ENCODE peak calls at places on chromosomes 11 and 22, in nine cellular contexts. Z is astrocyte of the spinal cord; R is globus pallidus; W is neuronal stem cell; M is suprapubic skin; T is EL; H is activated CD4-positive, alpha-beta T cell treated with anti-CD3 and anti-CD28 coated beads, Interleukin-2, amount 50 U/mL, for 1 hour; C is glutamatergic neuron; B is M059J. J is an unnamed sample.

GRCh38 chr11:122655527-122656072 is at the start of gene UBASH3B:
- DNase-seq in Z (peak), R (peak), W (peak), M (peak), T (peak), H (peak), C (peak), B (peak), J (no peak)

GRCh38 chr11:6611092-6612007 is 666 bp downstream of the TAF10 start:
- DNase-seq in Z (peak), R (no peak), W (no peak), M (peak), T (peak), H (peak), C (no peak), B (peak), J (no peak)

GRCh38 chr11:95920460-95921105 is 3.3 kb downstream of the MTMR2 start:
- DNase-seq in Z (no peak), R (no peak), W (no peak), M (no peak), T (no peak), H (no peak), C (no peak), B (no peak), J (no peak)

GRCh38 chr11:27912916-27913315 is 195.0 kb downstream of the KIF18A start:
- DNase-seq in Z (peak), R (no peak), W (no peak), M (no peak), T (peak), H (no peak), C (no peak), B (peak), J (no peak)

GRCh38 chr11:20873054-20873453 is 203.7 kb downstream of the NELL1 start:
- DNase-seq in Z (no peak), R (peak), W (peak), M (no peak), T (no peak), H (no peak), C (no peak), B (peak), J (no peak)

GRCh38 chr22:24703101-24703500 is 71.4 kb downstream of the PIWIL3 start:
- DNase-seq in Z (no peak), R (no peak), W (no peak), M (no peak), T (peak), H (no peak), C (no peak), B (no peak), J (no peak)

GRCh38 chr11:106161775-106162174 is 84.3 kb downstream of the AASDHPPT start:
- DNase-seq in Z (no peak), R (no peak), W (no peak), M (no peak), T (no peak), H (no peak), C (no peak), B (no peak), J (no peak)

GRCh38 chr22:24706050-24706449 is 68.5 kb downstream of the PIWIL3 start:
- DNase-seq in Z (no peak), R (no peak), W (no peak), M (no peak), T (no peak), H (no peak), C (peak), B (no peak), J (no peak)

GRCh38 chr11:66789097-66789890 is 53.9 kb upstream of the RCE1 start:
- DNase-seq in Z (no peak), R (no peak), W (no peak), M (no peak), T (peak), H (no peak), C (no peak), B (peak), J (peak)

GRCh38 chr11:27423125-27423524 is 49.5 kb downstream of the LGR4 start:
- DNase-seq in Z (no peak), R (no peak), W (no peak), M (peak), T (peak), H (no peak), C (peak), B (peak), J (peak)

GRCh38 chr11:2211113-2211971 is 39.7 kb upstream of the TH start:
- DNase-seq in Z (no peak), R (no peak), W (peak), M (peak), T (no peak), H (no peak), C (no peak), B (no peak), J (no peak)

GRCh38 chr11:106331163-106331562 is 253.7 kb downstream of the AASDHPPT start:
- DNase-seq in Z (peak), R (no peak), W (no peak), M (no peak), T (peak), H (no peak), C (no peak), B (peak), J (no peak)

GRCh38 chr11:65558785-65559509 is 788 bp upstream of the LTBP3 start:
- DNase-seq in Z (peak), R (peak), W (no peak), M (peak), T (no peak), H (no peak), C (no peak), B (peak), J (no peak)

GRCh38 chr11:76415073-76415472 is 29.7 kb upstream of the EMSY start:
- DNase-seq in Z (no peak), R (no peak), W (no peak), M (no peak), T (no peak), H (no peak), C (no peak), B (no peak), J (no peak)

GRCh38 chr22:22877523-22878210 is 9.9 kb upstream of the IGLL5 start:
- DNase-seq in Z (peak), R (peak), W (peak), M (no peak), T (peak), H (peak), C (peak), B (peak), J (no peak)

J was measured in BJ.